ENCODE peak calls at places on chromosomes 3 and 15, in eight cellular contexts. One of them, this sample, is unnamed.

GRCh38 chr3:119643094-119643493 is 17.3 kb downstream of the POPDC2 start:
- DNase-seq in HL-60: no peak
- DNase-seq in activated naive CD8-positive, alpha-beta T cell treated with anti-CD3 and anti-CD28 coated beads, Interleukin-2, amount 50 U/mL, for 16 hours: no peak
- DNase-seq in CD8-positive, alpha-beta memory T cell: no peak
- DNase-seq in H4: no peak
- DNase-seq in activated CD4-positive, alpha-beta T cell treated with anti-CD3 and anti-CD28 coated beads, Interleukin-2, amount 50 U/mL, for 1 hour: no peak
- DNase-seq in B cell: no peak
- DNase-seq in dermis microvascular lymphatic vessel endothelial cell: no peak
- DNase-seq in this sample: no peak

GRCh38 chr3:153293222-153293621 is 131.2 kb downstream of the RAP2B start:
- DNase-seq in activated naive CD8-positive, alpha-beta T cell treated with anti-CD3 and anti-CD28 coated beads, Interleukin-2, amount 50 U/mL, for 16 hours: no peak
- DNase-seq in activated CD4-positive, alpha-beta T cell treated with anti-CD3 and anti-CD28 coated beads, Interleukin-2, amount 50 U/mL, for 1 hour: no peak
- DNase-seq in B cell: no peak
- DNase-seq in CD8-positive, alpha-beta memory T cell: no peak
- DNase-seq in H4: peak
- DNase-seq in HL-60: peak
- DNase-seq in dermis microvascular lymphatic vessel endothelial cell: no peak
- DNase-seq in this sample: no peak

GRCh38 chr15:80020731-80021130 is 38.7 kb upstream of the ZFAND6 start:
- DNase-seq in B cell: no peak
- DNase-seq in activated CD4-positive, alpha-beta T cell treated with anti-CD3 and anti-CD28 coated beads, Interleukin-2, amount 50 U/mL, for 1 hour: no peak
- DNase-seq in dermis microvascular lymphatic vessel endothelial cell: no peak
- DNase-seq in H4: no peak
- DNase-seq in activated naive CD8-positive, alpha-beta T cell treated with anti-CD3 and anti-CD28 coated beads, Interleukin-2, amount 50 U/mL, for 16 hours: no peak
- DNase-seq in HL-60: no peak
- DNase-seq in CD8-positive, alpha-beta memory T cell: no peak
- DNase-seq in this sample: no peak

GRCh38 chr3:99384596-99384995 is 253.8 kb upstream of the COL8A1 start:
- DNase-seq in B cell: no peak
- DNase-seq in activated naive CD8-positive, alpha-beta T cell treated with anti-CD3 and anti-CD28 coated beads, Interleukin-2, amount 50 U/mL, for 16 hours: no peak
- DNase-seq in H4: no peak
- DNase-seq in activated CD4-positive, alpha-beta T cell treated with anti-CD3 and anti-CD28 coated beads, Interleukin-2, amount 50 U/mL, for 1 hour: no peak
- DNase-seq in CD8-positive, alpha-beta memory T cell: no peak
- DNase-seq in dermis microvascular lymphatic vessel endothelial cell: peak
- DNase-seq in HL-60: no peak
- DNase-seq in this sample: no peak

GRCh38 chr3:53691885-53692284 is 154.3 kb downstream of the CHDH start:
- DNase-seq in CD8-positive, alpha-beta memory T cell: no peak
- DNase-seq in HL-60: no peak
- DNase-seq in activated naive CD8-positive, alpha-beta T cell treated with anti-CD3 and anti-CD28 coated beads, Interleukin-2, amount 50 U/mL, for 16 hours: no peak
- DNase-seq in dermis microvascular lymphatic vessel endothelial cell: no peak
- DNase-seq in B cell: no peak
- DNase-seq in activated CD4-positive, alpha-beta T cell treated with anti-CD3 and anti-CD28 coated beads, Interleukin-2, amount 50 U/mL, for 1 hour: no peak
- DNase-seq in H4: no peak
- DNase-seq in this sample: no peak

GRCh38 chr3:46835059-46835458 is 28.2 kb downstream of the MYL3 start:
- DNase-seq in HL-60: no peak
- DNase-seq in activated CD4-positive, alpha-beta T cell treated with anti-CD3 and anti-CD28 coated beads, Interleukin-2, amount 50 U/mL, for 1 hour: no peak
- DNase-seq in H4: no peak
- DNase-seq in B cell: no peak
- DNase-seq in CD8-positive, alpha-beta memory T cell: no peak
- DNase-seq in activated naive CD8-positive, alpha-beta T cell treated with anti-CD3 and anti-CD28 coated beads, Interleukin-2, amount 50 U/mL, for 16 hours: no peak
- DNase-seq in dermis microvascular lymphatic vessel endothelial cell: no peak
- DNase-seq in this sample: no peak

GRCh38 chr3:124607163-124607562 is 123.1 kb upstream of the UMPS start:
- DNase-seq in activated naive CD8-positive, alpha-beta T cell treated with anti-CD3 and anti-CD28 coated beads, Interleukin-2, amount 50 U/mL, for 16 hours: no peak
- DNase-seq in H4: peak
- DNase-seq in HL-60: no peak
- DNase-seq in B cell: no peak
- DNase-seq in dermis microvascular lymphatic vessel endothelial cell: peak
- DNase-seq in CD8-positive, alpha-beta memory T cell: no peak
- DNase-seq in activated CD4-positive, alpha-beta T cell treated with anti-CD3 and anti-CD28 coated beads, Interleukin-2, amount 50 U/mL, for 1 hour: no peak
- DNase-seq in this sample: no peak

GRCh38 chr3:87987952-87988351 is 70.9 kb downstream of the CGGBP1 start:
- DNase-seq in CD8-positive, alpha-beta memory T cell: no peak
- DNase-seq in H4: peak
- DNase-seq in dermis microvascular lymphatic vessel endothelial cell: no peak
- DNase-seq in activated naive CD8-positive, alpha-beta T cell treated with anti-CD3 and anti-CD28 coated beads, Interleukin-2, amount 50 U/mL, for 16 hours: no peak
- DNase-seq in B cell: no peak
- DNase-seq in HL-60: no peak
- DNase-seq in activated CD4-positive, alpha-beta T cell treated with anti-CD3 and anti-CD28 coated beads, Interleukin-2, amount 50 U/mL, for 1 hour: no peak
- DNase-seq in this sample: no peak

GRCh38 chr15:94526071-94526689 is 294.8 kb downstream of the MCTP2 start:
- DNase-seq in activated CD4-positive, alpha-beta T cell treated with anti-CD3 and anti-CD28 coated beads, Interleukin-2, amount 50 U/mL, for 1 hour: no peak
- DNase-seq in HL-60: no peak
- DNase-seq in CD8-positive, alpha-beta memory T cell: no peak
- DNase-seq in dermis microvascular lymphatic vessel endothelial cell: no peak
- DNase-seq in H4: peak
- DNase-seq in B cell: no peak
- DNase-seq in activated naive CD8-positive, alpha-beta T cell treated with anti-CD3 and anti-CD28 coated beads, Interleukin-2, amount 50 U/mL, for 16 hours: no peak
- DNase-seq in this sample: no peak

GRCh38 chr3:39137991-39138803 is 15.2 kb downstream of the CSRNP1 start:
- DNase-seq in activated naive CD8-positive, alpha-beta T cell treated with anti-CD3 and anti-CD28 coated beads, Interleukin-2, amount 50 U/mL, for 16 hours: no peak
- DNase-seq in HL-60: no peak
- DNase-seq in H4: no peak
- DNase-seq in B cell: no peak
- DNase-seq in CD8-positive, alpha-beta memory T cell: peak
- DNase-seq in dermis microvascular lymphatic vessel endothelial cell: no peak
- DNase-seq in activated CD4-positive, alpha-beta T cell treated with anti-CD3 and anti-CD28 coated beads, Interleukin-2, amount 50 U/mL, for 1 hour: peak
- DNase-seq in this sample: no peak

GRCh38 chr3:70597312-70597711 is 284.9 kb upstream of the MDFIC2 start:
- DNase-seq in CD8-positive, alpha-beta memory T cell: no peak
- DNase-seq in dermis microvascular lymphatic vessel endothelial cell: no peak
- DNase-seq in activated CD4-positive, alpha-beta T cell treated with anti-CD3 and anti-CD28 coated beads, Interleukin-2, amount 50 U/mL, for 1 hour: no peak
- DNase-seq in H4: no peak
- DNase-seq in B cell: no peak
- DNase-seq in activated naive CD8-positive, alpha-beta T cell treated with anti-CD3 and anti-CD28 coated beads, Interleukin-2, amount 50 U/mL, for 16 hours: no peak
- DNase-seq in HL-60: no peak
- DNase-seq in this sample: no peak

GRCh38 chr15:62769604-62770003 is 272.9 kb upstream of the TPM1 start:
- DNase-seq in activated CD4-positive, alpha-beta T cell treated with anti-CD3 and anti-CD28 coated beads, Interleukin-2, amount 50 U/mL, for 1 hour: no peak
- DNase-seq in CD8-positive, alpha-beta memory T cell: no peak
- DNase-seq in H4: peak
- DNase-seq in B cell: no peak
- DNase-seq in HL-60: no peak
- DNase-seq in dermis microvascular lymphatic vessel endothelial cell: peak
- DNase-seq in activated naive CD8-positive, alpha-beta T cell treated with anti-CD3 and anti-CD28 coated beads, Interleukin-2, amount 50 U/mL, for 16 hours: no peak
- DNase-seq in this sample: no peak

GRCh38 chr3:101635954-101636798 is 40.8 kb downstream of the ZBTB11 start:
- DNase-seq in dermis microvascular lymphatic vessel endothelial cell: peak
- DNase-seq in activated naive CD8-positive, alpha-beta T cell treated with anti-CD3 and anti-CD28 coated beads, Interleukin-2, amount 50 U/mL, for 16 hours: peak
- DNase-seq in H4: peak
- DNase-seq in HL-60: peak
- DNase-seq in activated CD4-positive, alpha-beta T cell treated with anti-CD3 and anti-CD28 coated beads, Interleukin-2, amount 50 U/mL, for 1 hour: peak
- DNase-seq in B cell: peak
- DNase-seq in CD8-positive, alpha-beta memory T cell: peak
- DNase-seq in this sample: no peak

GRCh38 chr15:74723754-74724334 is 1.5 kb downstream of the CYP1A1 start:
- DNase-seq in activated naive CD8-positive, alpha-beta T cell treated with anti-CD3 and anti-CD28 coated beads, Interleukin-2, amount 50 U/mL, for 16 hours: no peak
- DNase-seq in H4: peak
- DNase-seq in HL-60: peak
- DNase-seq in dermis microvascular lymphatic vessel endothelial cell: peak
- DNase-seq in B cell: no peak
- DNase-seq in activated CD4-positive, alpha-beta T cell treated with anti-CD3 and anti-CD28 coated beads, Interleukin-2, amount 50 U/mL, for 1 hour: no peak
- DNase-seq in CD8-positive, alpha-beta memory T cell: no peak
- DNase-seq in this sample: no peak

GRCh38 chr15:73683624-73684536 is at the start of gene CD276:
- DNase-seq in HL-60: no peak
- DNase-seq in H4: peak
- DNase-seq in B cell: peak
- DNase-seq in activated naive CD8-positive, alpha-beta T cell treated with anti-CD3 and anti-CD28 coated beads, Interleukin-2, amount 50 U/mL, for 16 hours: no peak
- DNase-seq in activated CD4-positive, alpha-beta T cell treated with anti-CD3 and anti-CD28 coated beads, Interleukin-2, amount 50 U/mL, for 1 hour: no peak
- DNase-seq in dermis microvascular lymphatic vessel endothelial cell: peak
- DNase-seq in CD8-positive, alpha-beta memory T cell: no peak
- DNase-seq in this sample: no peak

GRCh38 chr3:46503194-46503924 is 5.6 kb downstream of the RTP3 start:
- DNase-seq in HL-60: peak
- DNase-seq in CD8-positive, alpha-beta memory T cell: no peak
- DNase-seq in activated naive CD8-positive, alpha-beta T cell treated with anti-CD3 and anti-CD28 coated beads, Interleukin-2, amount 50 U/mL, for 16 hours: no peak
- DNase-seq in H4: no peak
- DNase-seq in B cell: no peak
- DNase-seq in activated CD4-positive, alpha-beta T cell treated with anti-CD3 and anti-CD28 coated beads, Interleukin-2, amount 50 U/mL, for 1 hour: no peak
- DNase-seq in dermis microvascular lymphatic vessel endothelial cell: no peak
- DNase-seq in this sample: no peak

GRCh38 chr15:45790325-45790943 is 155.6 kb downstream of the SQOR start:
- DNase-seq in activated naive CD8-positive, alpha-beta T cell treated with anti-CD3 and anti-CD28 coated beads, Interleukin-2, amount 50 U/mL, for 16 hours: no peak
- DNase-seq in HL-60: peak
- DNase-seq in B cell: no peak
- DNase-seq in activated CD4-positive, alpha-beta T cell treated with anti-CD3 and anti-CD28 coated beads, Interleukin-2, amount 50 U/mL, for 1 hour: no peak
- DNase-seq in H4: peak
- DNase-seq in CD8-positive, alpha-beta memory T cell: no peak
- DNase-seq in dermis microvascular lymphatic vessel endothelial cell: peak
- DNase-seq in this sample: no peak

GRCh38 chr3:73036694-73037368 is 24.6 kb upstream of the EBLN2 start:
- DNase-seq in HL-60: no peak
- DNase-seq in activated CD4-positive, alpha-beta T cell treated with anti-CD3 and anti-CD28 coated beads, Interleukin-2, amount 50 U/mL, for 1 hour: no peak
- DNase-seq in CD8-positive, alpha-beta memory T cell: no peak
- DNase-seq in dermis microvascular lymphatic vessel endothelial cell: peak
- DNase-seq in H4: no peak
- DNase-seq in B cell: no peak
- DNase-seq in activated naive CD8-positive, alpha-beta T cell treated with anti-CD3 and anti-CD28 coated beads, Interleukin-2, amount 50 U/mL, for 16 hours: no peak
- DNase-seq in this sample: no peak

GRCh38 chr3:23440416-23441294 is 237.5 kb downstream of the UBE2E2 start:
- DNase-seq in H4: no peak
- DNase-seq in CD8-positive, alpha-beta memory T cell: no peak
- DNase-seq in HL-60: no peak
- DNase-seq in dermis microvascular lymphatic vessel endothelial cell: no peak
- DNase-seq in activated naive CD8-positive, alpha-beta T cell treated with anti-CD3 and anti-CD28 coated beads, Interleukin-2, amount 50 U/mL, for 16 hours: no peak
- DNase-seq in activated CD4-positive, alpha-beta T cell treated with anti-CD3 and anti-CD28 coated beads, Interleukin-2, amount 50 U/mL, for 1 hour: no peak
- DNase-seq in B cell: no peak
- DNase-seq in this sample: no peak

GRCh38 chr3:149403443-149403842 is 26.0 kb upstream of the TM4SF1 start:
- DNase-seq in activated CD4-positive, alpha-beta T cell treated with anti-CD3 and anti-CD28 coated beads, Interleukin-2, amount 50 U/mL, for 1 hour: no peak
- DNase-seq in H4: no peak
- DNase-seq in dermis microvascular lymphatic vessel endothelial cell: no peak
- DNase-seq in CD8-positive, alpha-beta memory T cell: no peak
- DNase-seq in B cell: no peak
- DNase-seq in HL-60: no peak
- DNase-seq in activated naive CD8-positive, alpha-beta T cell treated with anti-CD3 and anti-CD28 coated beads, Interleukin-2, amount 50 U/mL, for 16 hours: no peak
- DNase-seq in this sample: no peak

GRCh38 chr3:73874596-73874995 is 249.9 kb upstream of the PDZRN3 start:
- DNase-seq in H4: no peak
- DNase-seq in activated CD4-positive, alpha-beta T cell treated with anti-CD3 and anti-CD28 coated beads, Interleukin-2, amount 50 U/mL, for 1 hour: no peak
- DNase-seq in dermis microvascular lymphatic vessel endothelial cell: no peak
- DNase-seq in CD8-positive, alpha-beta memory T cell: no peak
- DNase-seq in HL-60: no peak
- DNase-seq in B cell: no peak
- DNase-seq in activated naive CD8-positive, alpha-beta T cell treated with anti-CD3 and anti-CD28 coated beads, Interleukin-2, amount 50 U/mL, for 16 hours: no peak
- DNase-seq in this sample: no peak

GRCh38 chr3:100032262-100032661 is 82.0 kb downstream of the FILIP1L start:
- DNase-seq in dermis microvascular lymphatic vessel endothelial cell: peak
- DNase-seq in activated naive CD8-positive, alpha-beta T cell treated with anti-CD3 and anti-CD28 coated beads, Interleukin-2, amount 50 U/mL, for 16 hours: no peak
- DNase-seq in CD8-positive, alpha-beta memory T cell: no peak
- DNase-seq in B cell: no peak
- DNase-seq in HL-60: no peak
- DNase-seq in H4: peak
- DNase-seq in activated CD4-positive, alpha-beta T cell treated with anti-CD3 and anti-CD28 coated beads, Interleukin-2, amount 50 U/mL, for 1 hour: no peak
- DNase-seq in this sample: no peak

GRCh38 chr15:77031376-77032050 is 36.6 kb downstream of the PSTPIP1 start:
- DNase-seq in activated naive CD8-positive, alpha-beta T cell treated with anti-CD3 and anti-CD28 coated beads, Interleukin-2, amount 50 U/mL, for 16 hours: no peak
- DNase-seq in activated CD4-positive, alpha-beta T cell treated with anti-CD3 and anti-CD28 coated beads, Interleukin-2, amount 50 U/mL, for 1 hour: no peak
- DNase-seq in H4: no peak
- DNase-seq in dermis microvascular lymphatic vessel endothelial cell: no peak
- DNase-seq in B cell: peak
- DNase-seq in CD8-positive, alpha-beta memory T cell: peak
- DNase-seq in HL-60: peak
- DNase-seq in this sample: peak

GRCh38 chr3:70309591-70309990 is 2.8 kb downstream of the MDFIC2 start:
- DNase-seq in activated naive CD8-positive, alpha-beta T cell treated with anti-CD3 and anti-CD28 coated beads, Interleukin-2, amount 50 U/mL, for 16 hours: no peak
- DNase-seq in CD8-positive, alpha-beta memory T cell: no peak
- DNase-seq in H4: no peak
- DNase-seq in HL-60: no peak
- DNase-seq in activated CD4-positive, alpha-beta T cell treated with anti-CD3 and anti-CD28 coated beads, Interleukin-2, amount 50 U/mL, for 1 hour: no peak
- DNase-seq in dermis microvascular lymphatic vessel endothelial cell: no peak
- DNase-seq in B cell: no peak
- DNase-seq in this sample: no peak

This sample was measured in CD14-positive monocyte.